ENCODE peak calls at places on chromosomes 13 and 19, in seven cellular contexts. X is T1000, A is T-cell, M is lower lobe of right lung, K is HL-60, R is esophagus squamous epithelium, F is psoas muscle. O is an unnamed sample.

GRCh38 chr19:49362926-49363264 is 679 bp upstream of the TEAD2 start:
- DNase-seq in X (peak), A (no peak), M (no peak), K (no peak), R (no peak), F (peak), O (no peak)

GRCh38 chr13:43157796-43158195 is 134.4 kb downstream of the DNAJC15 start:
- DNase-seq in X (no peak), A (no peak), M (no peak), K (no peak), R (no peak), F (no peak), O (no peak)

GRCh38 chr19:47228937-47229673 is 1.9 kb downstream of the BBC3 start:
- DNase-seq in X (no peak), A (no peak), M (no peak), K (no peak), R (no peak), F (no peak), O (no peak)

GRCh38 chr13:25466880-25467279 is 95.1 kb downstream of the ATP8A2 start:
- DNase-seq in X (no peak), A (no peak), M (no peak), K (no peak), R (no peak), F (no peak), O (no peak)

GRCh38 chr19:42480335-42481095 is 37.8 kb upstream of the CXCL17 start:
- DNase-seq in X (no peak), A (no peak), M (no peak), K (no peak), R (no peak), F (no peak), O (no peak)

GRCh38 chr13:35475960-35476943 is at the start of gene MAB21L1:
- DNase-seq in X (no peak), A (no peak), M (no peak), K (peak), R (no peak), F (peak), O (peak)

GRCh38 chr13:51385114-51385513 is 45.6 kb downstream of the SERPINE3 start:
- DNase-seq in X (no peak), A (no peak), M (no peak), K (no peak), R (no peak), F (no peak), O (no peak)

GRCh38 chr19:1783874-1784273 is 28.2 kb downstream of the ATP8B3 start:
- DNase-seq in X (no peak), A (no peak), M (no peak), K (peak), R (no peak), F (no peak), O (no peak)

GRCh38 chr13:110089815-110090214 is 217.1 kb downstream of the COL4A1 start:
- DNase-seq in X (no peak), A (no peak), M (no peak), K (no peak), R (no peak), F (no peak), O (no peak)